ENCODE peak calls at places on chromosomes 3 and 15, in four cellular contexts. D is K562, E is GM12878, L is HepG2. M is an unnamed sample.

GRCh38 chr3:46095307-46095706 is 68.0 kb upstream of the XCR1 start:
- DNase-seq in E (peak; percentile 90), L (no peak), D (no peak), M (no peak)

GRCh38 chr3:54206874-54207273 is 84.5 kb downstream of the CACNA2D3 start:
- DNase-seq in E (no peak), D (no peak), L (no peak), M (no peak)

GRCh38 chr3:15055019-15055557 is 10.0 kb downstream of the MRPS25 start:
- DNase-seq in E (peak; percentile 54), L (no peak), D (no peak), M (no peak)

GRCh38 chr3:63933459-63933858 is 21.3 kb upstream of the SCAANT1 start:
- DNase-seq in L (no peak), D (no peak), E (no peak), M (no peak)

GRCh38 chr3:111794701-111795100 is 64.4 kb upstream of the PHLDB2 start:
- DNase-seq in E (no peak), L (no peak), D (no peak), M (no peak)

GRCh38 chr3:42729404-42730145 is 27.0 kb upstream of the HHATL start:
- DNase-seq in D (no peak), L (no peak), E (no peak), M (no peak)

GRCh38 chr3:141532609-141533008 is 45.8 kb downstream of the RASA2 start:
- DNase-seq in E (no peak), L (no peak), D (no peak), M (no peak)

GRCh38 chr3:176855213-176855612 is 342.1 kb downstream of the TBL1XR1 start:
- DNase-seq in E (no peak), D (no peak), L (no peak), M (no peak)

GRCh38 chr3:127304121-127304744 is 16.4 kb upstream of the PRR20G start:
- DNase-seq in D (peak; percentile 13), E (no peak), L (peak; percentile 69), M (peak; percentile 17)

GRCh38 chr3:123155471-123156011 is 46.2 kb upstream of the SEC22A start:
- DNase-seq in L (no peak), E (no peak), D (no peak), M (no peak)

GRCh38 chr3:48679416-48680380 is 6.0 kb downstream of the NCKIPSD start:
- DNase-seq in D (no peak), L (no peak), E (no peak), M (no peak)

GRCh38 chr3:13019706-13020105 is 53.5 kb downstream of the IQSEC1 start:
- DNase-seq in E (no peak), D (no peak), L (no peak), M (no peak)

GRCh38 chr15:80577552-80578205 is 117.4 kb upstream of the ABHD17C start:
- DNase-seq in E (no peak), L (no peak), D (no peak), M (no peak)

GRCh38 chr15:89837134-89837829 is 22.6 kb upstream of the ANPEP start:
- DNase-seq in D (no peak), L (no peak), E (no peak), M (no peak)

GRCh38 chr3:31567036-31567435 is 34.3 kb downstream of the STT3B start:
- DNase-seq in D (peak; percentile 52), E (no peak), L (peak; percentile 27), M (peak; percentile 14)

GRCh38 chr3:128152419-128153155 is 694 bp upstream of the EEFSEC start:
- DNase-seq in E (no peak), L (peak; percentile 87), D (peak; percentile 43), M (no peak)

GRCh38 chr3:3666664-3667063 is 132.6 kb upstream of the LRRN1 start:
- DNase-seq in E (peak; percentile 56), L (no peak), D (no peak), M (no peak)

GRCh38 chr15:72859023-72859756 is 75.6 kb upstream of the ADPGK start:
- DNase-seq in L (no peak), D (no peak), E (no peak), M (no peak)
- TF ChIP-seq CHD4 in L (no peak), D (no peak), E (no peak), M (no peak)

GRCh38 chr15:39589193-39589814 is 8.4 kb downstream of the THBS1 start:
- DNase-seq in E (no peak), D (no peak), L (no peak), M (no peak)

GRCh38 chr15:39591896-39592315 is 11.0 kb downstream of the THBS1 start:
- DNase-seq in E (no peak), D (no peak), L (no peak), M (no peak)

GRCh38 chr15:39589815-39590644 is 9.2 kb downstream of the THBS1 start:
- DNase-seq in D (no peak), E (no peak), L (no peak), M (no peak)

GRCh38 chr15:39592500-39592899 is 11.6 kb downstream of the THBS1 start:
- DNase-seq in E (no peak), D (no peak), L (no peak), M (no peak)

GRCh38 chr15:39591141-39591895 is 10.4 kb downstream of the THBS1 start:
- DNase-seq in E (no peak), L (no peak), D (no peak), M (no peak)
- TF ChIP-seq MYC in E (no peak), L (no peak), D (no peak), M (no peak)

DNA sequence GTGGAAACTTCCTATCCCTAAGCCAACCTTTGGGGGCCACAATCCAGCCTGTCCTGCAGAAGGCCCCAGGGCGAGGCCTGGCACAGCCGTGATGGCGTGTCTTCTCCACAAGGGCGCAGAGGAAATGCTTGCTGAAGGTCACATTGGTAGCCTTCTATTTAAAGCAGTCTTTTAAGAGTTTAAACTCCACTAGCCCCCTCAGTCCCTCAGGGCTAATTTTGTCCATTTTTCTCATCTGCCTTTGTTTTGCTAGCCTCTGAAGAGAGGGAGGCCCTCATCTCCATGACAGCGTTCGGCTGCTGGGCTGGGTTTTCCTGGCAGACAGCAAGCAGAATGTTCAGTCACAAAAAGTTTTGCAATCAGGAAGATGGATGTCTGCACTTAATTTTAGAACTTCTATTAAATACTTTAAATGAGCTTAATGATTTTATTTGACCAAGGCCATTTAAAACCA is 40.8 kb downstream of the RARB start:
- DNase-seq in E (no peak), D (no peak), L (no peak), M (no peak)
- TF ChIP-seq CTCF in E (no peak), D (no peak), L (no peak), M (no peak)

GRCh38 chr15:96460106-96460505 is 129.6 kb downstream of the NR2F2 start:
- DNase-seq in E (no peak), L (no peak), D (no peak), M (no peak)
- TF ChIP-seq CHD4 in E (no peak), L (no peak), D (no peak), M (no peak)

GRCh38 chr15:70385711-70386110 is 288.0 kb upstream of the TLE3 start:
- DNase-seq in L (no peak), E (no peak), D (no peak), M (no peak)

GRCh38 chr15:70387993-70388392 is 290.3 kb upstream of the TLE3 start:
- DNase-seq in L (no peak), E (no peak), D (no peak), M (no peak)

GRCh38 chr15:70383856-70384255 is 286.1 kb upstream of the TLE3 start:
- DNase-seq in D (no peak), L (no peak), E (no peak), M (no peak)

GRCh38 chr15:70385052-70385451 is 287.3 kb upstream of the TLE3 start:
- DNase-seq in E (no peak), D (no peak), L (no peak), M (no peak)

DNA sequence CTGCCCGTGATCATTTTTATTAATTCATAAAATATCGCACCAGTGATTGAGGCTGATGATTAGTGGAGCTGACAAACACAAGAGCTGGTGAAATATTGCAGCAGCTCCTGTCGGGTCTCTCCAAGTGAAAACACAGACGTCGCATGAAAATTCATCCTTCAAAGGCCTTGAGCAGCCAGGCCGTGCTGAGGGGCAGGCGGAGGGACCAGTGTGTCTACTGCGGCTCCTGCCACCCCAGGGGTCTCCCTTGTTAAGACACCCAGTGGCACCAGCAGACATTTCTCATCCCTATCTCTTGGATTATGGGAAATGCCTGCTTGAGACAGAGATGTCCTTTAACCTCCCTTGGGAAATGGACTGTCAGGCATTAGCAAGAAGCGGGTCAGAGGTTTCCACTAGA is 289.4 kb upstream of the TLE3 start:
- DNase-seq in D (no peak), L (no peak), E (no peak), M (no peak)
- TF ChIP-seq MYC in D (no peak), L (no peak), E (no peak), M (no peak)